ENCODE peak calls at places on chromosome 19, in five cellular contexts. I is cardiac muscle cell; V is stimulated activated CD4-positive, alpha-beta T cell treated with anti-CD3 and anti-CD28 coated beads, Interleukin-1b, Interleukin-23, amount 100 ng/mL, for 1 hour; B is NCI-H460; S is CD8-positive, alpha-beta memory T cell. L is an unnamed sample.

GRCh38 chr19:16252459-16253205 is 54.9 kb downstream of the AP1M1 start:
- DNase-seq in I (no peak), V (no peak), B (no peak), S (no peak), L (peak)

GRCh38 chr19:18995804-18996241 is 37.5 kb downstream of the SUGP2 start:
- DNase-seq in I (peak), V (no peak), B (peak), S (no peak), L (no peak)

GRCh38 chr19:35608250-35608649 is 4.3 kb upstream of the HAUS5 start:
- DNase-seq in I (no peak), V (no peak), B (no peak), S (no peak), L (no peak)

GRCh38 chr19:34402074-34402600 is 2.1 kb upstream of the PDCD2L start:
- DNase-seq in I (no peak), V (no peak), B (peak), S (no peak), L (no peak)

GRCh38 chr19:4403005-4403761 is 743 bp downstream of the CHAF1A start:
- DNase-seq in I (no peak), V (no peak), B (no peak), S (no peak), L (peak)

GRCh38 chr19:51000426-51000825 is 978 bp downstream of the KLK8 start:
- DNase-seq in I (no peak), V (no peak), B (no peak), S (no peak), L (no peak)

GRCh38 chr19:50311723-50312635 is 17.2 kb downstream of the KCNC3 start:
- DNase-seq in I (peak), V (no peak), B (no peak), S (no peak), L (no peak)

GRCh38 chr19:24054044-24054935 is 32.7 kb upstream of the ZNF254 start:
- DNase-seq in I (no peak), V (no peak), B (no peak), S (no peak), L (peak)

GRCh38 chr19:677601-678380 is 1.6 kb downstream of the FSTL3 start:
- DNase-seq in I (no peak), V (no peak), B (no peak), S (no peak), L (no peak)

GRCh38 chr19:39406656-39407393 is at the start of gene ZFP36:
- DNase-seq in I (peak), V (peak), B (peak), S (peak), L (peak)

GRCh38 chr19:48806518-48806817 is 4.4 kb downstream of the BCAT2 start:
- DNase-seq in I (no peak), V (no peak), B (no peak), S (peak), L (peak)